ENCODE peak calls at places on chromosomes 6 and 20, in four cellular contexts. C, P, W and Z are unnamed samples.

GRCh38 chr6:3850451-3851203 is 1.5 kb downstream of the FAM50B start:
- DNase-seq in W (no peak), P (peak), C (no peak), Z (no peak)

GRCh38 chr6:121285041-121285440 is 49.2 kb downstream of the TBC1D32 start:
- DNase-seq in W (no peak), C (no peak), P (no peak), Z (no peak)

GRCh38 chr6:165746331-165746730 is 83.3 kb upstream of the PDE10A start:
- DNase-seq in P (no peak), C (no peak), W (no peak), Z (no peak)

GRCh38 chr20:38057351-38057972 is 23.9 kb downstream of the RPRD1B start:
- DNase-seq in W (peak), P (no peak), C (peak), Z (peak)

GRCh38 chr20:11195899-11196558 is 522.2 kb upstream of the JAG1 start:
- DNase-seq in P (no peak), C (no peak), W (no peak), Z (no peak)

GRCh38 chr20:23161244-23161875 is 75.2 kb upstream of the CD93 start:
- DNase-seq in W (peak), P (no peak), C (no peak), Z (no peak)

GRCh38 chr6:28814032-28814976 is 109.5 kb downstream of the TRIM27 start:
- DNase-seq in W (no peak), C (no peak), P (no peak), Z (peak)

GRCh38 chr20:59817846-59818245 is 115.6 kb downstream of the SYCP2 start:
- DNase-seq in C (no peak), W (no peak), P (no peak), Z (no peak)

GRCh38 chr6:139605350-139605749 is 230.9 kb upstream of the CITED2 start:
- DNase-seq in P (no peak), C (no peak), W (no peak), Z (no peak)

GRCh38 chr6:89154131-89154530 is 8.3 kb downstream of the PM20D2 start:
- DNase-seq in P (no peak), W (no peak), C (no peak), Z (no peak)

GRCh38 chr6:45803071-45803470 is 212.6 kb downstream of the CLIC5 start:
- DNase-seq in C (no peak), W (no peak), P (no peak), Z (no peak)

GRCh38 chr20:13771853-13772453 is 12.8 kb downstream of the ESF1 start:
- DNase-seq in W (no peak), C (peak), P (no peak), Z (no peak)

GRCh38 chr20:50904067-50904570 is 27.1 kb downstream of the ADNP start:
- DNase-seq in C (no peak), W (no peak), P (no peak), Z (no peak)

GRCh38 chr6:147735924-147736323 is 227.4 kb downstream of the SAMD5 start:
- DNase-seq in W (no peak), P (no peak), C (no peak), Z (no peak)

GRCh38 chr6:13302751-13303667 is 25.3 kb downstream of the TBC1D7 start:
- DNase-seq in P (peak), C (peak), W (peak), Z (no peak)

GRCh38 chr6:38234141-38234540 is 405.6 kb downstream of the BTBD9 start:
- DNase-seq in P (no peak), W (no peak), C (no peak), Z (no peak)

GRCh38 chr6:81766482-81767069 is 14.1 kb upstream of the TENT5A start:
- DNase-seq in P (no peak), W (no peak), C (peak), Z (no peak)

GRCh38 chr6:26195924-26196845 is 109.0 kb downstream of the HFE start:
- DNase-seq in C (peak), W (no peak), P (no peak), Z (no peak)

GRCh38 chr6:26194774-26195375 is 107.6 kb downstream of the HFE start:
- DNase-seq in P (no peak), W (no peak), C (no peak), Z (no peak)

GRCh38 chr6:26194329-26194701 is 107.1 kb downstream of the HFE start:
- DNase-seq in C (no peak), P (no peak), W (no peak), Z (no peak)

GRCh38 chr6:26196846-26197683 is 109.8 kb downstream of the HFE start:
- DNase-seq in C (peak), W (peak), P (peak), Z (no peak)

GRCh38 chr6:26195376-26195923 is 108.2 kb downstream of the HFE start:
- DNase-seq in C (peak), W (peak), P (peak), Z (no peak)
- TF ChIP-seq SP1 in C (peak), W (peak), P (peak), Z (no peak)

GRCh38 chr6:124490123-124490522 is 472.1 kb upstream of the RNF217 start:
- DNase-seq in C (no peak), W (no peak), P (no peak), Z (no peak)

GRCh38 chr6:124482071-124482491 is 480.2 kb upstream of the RNF217 start:
- DNase-seq in C (no peak), W (no peak), P (no peak), Z (no peak)

DNA sequence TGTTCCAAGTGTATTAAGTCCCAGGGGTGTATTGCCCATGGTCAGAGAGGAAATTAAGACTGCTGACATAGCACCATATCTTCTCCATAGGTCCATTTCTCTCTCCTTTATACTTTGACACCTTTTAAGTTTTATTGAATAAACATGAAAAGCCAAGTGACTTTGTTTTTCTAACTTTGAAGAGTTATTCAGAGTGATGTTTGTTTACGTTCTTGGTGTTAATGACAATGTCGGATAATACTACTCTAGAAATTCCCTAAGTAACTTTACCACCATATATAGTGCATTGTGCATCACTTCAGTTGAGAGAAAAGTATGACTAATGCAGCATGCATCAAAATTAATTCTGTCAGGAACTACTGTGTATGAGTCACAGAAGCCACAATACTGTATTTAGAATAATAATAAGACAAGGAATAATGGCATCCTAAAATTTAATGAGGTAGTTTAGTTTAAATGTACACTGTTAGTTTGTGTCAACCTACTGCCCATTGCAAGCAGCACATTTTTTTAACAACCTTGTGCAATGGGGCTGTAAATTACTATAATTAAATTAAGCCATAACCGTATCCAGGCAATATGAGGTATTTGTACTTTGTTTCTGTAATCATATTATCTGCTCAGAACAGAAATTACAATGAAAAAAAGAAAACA is 474.3 kb upstream of the RNF217 start:
- DNase-seq in W (no peak), C (no peak), P (no peak), Z (no peak)
- TF ChIP-seq FOXM1 in W (no peak), C (no peak), P (no peak), Z (no peak)

GRCh38 chr20:8385247-8385646 is 253.2 kb downstream of the PLCB1 start:
- DNase-seq in C (no peak), P (no peak), W (no peak), Z (no peak)
- TF ChIP-seq SP1 in C (no peak), P (no peak), W (no peak), Z (no peak)

GRCh38 chr6:42193491-42193894 is 1.3 kb downstream of the GUCA1B start:
- DNase-seq in P (no peak), C (no peak), W (peak), Z (no peak)
- TF ChIP-seq FOXM1 in P (no peak), C (no peak), W (no peak), Z (no peak)

DNA sequence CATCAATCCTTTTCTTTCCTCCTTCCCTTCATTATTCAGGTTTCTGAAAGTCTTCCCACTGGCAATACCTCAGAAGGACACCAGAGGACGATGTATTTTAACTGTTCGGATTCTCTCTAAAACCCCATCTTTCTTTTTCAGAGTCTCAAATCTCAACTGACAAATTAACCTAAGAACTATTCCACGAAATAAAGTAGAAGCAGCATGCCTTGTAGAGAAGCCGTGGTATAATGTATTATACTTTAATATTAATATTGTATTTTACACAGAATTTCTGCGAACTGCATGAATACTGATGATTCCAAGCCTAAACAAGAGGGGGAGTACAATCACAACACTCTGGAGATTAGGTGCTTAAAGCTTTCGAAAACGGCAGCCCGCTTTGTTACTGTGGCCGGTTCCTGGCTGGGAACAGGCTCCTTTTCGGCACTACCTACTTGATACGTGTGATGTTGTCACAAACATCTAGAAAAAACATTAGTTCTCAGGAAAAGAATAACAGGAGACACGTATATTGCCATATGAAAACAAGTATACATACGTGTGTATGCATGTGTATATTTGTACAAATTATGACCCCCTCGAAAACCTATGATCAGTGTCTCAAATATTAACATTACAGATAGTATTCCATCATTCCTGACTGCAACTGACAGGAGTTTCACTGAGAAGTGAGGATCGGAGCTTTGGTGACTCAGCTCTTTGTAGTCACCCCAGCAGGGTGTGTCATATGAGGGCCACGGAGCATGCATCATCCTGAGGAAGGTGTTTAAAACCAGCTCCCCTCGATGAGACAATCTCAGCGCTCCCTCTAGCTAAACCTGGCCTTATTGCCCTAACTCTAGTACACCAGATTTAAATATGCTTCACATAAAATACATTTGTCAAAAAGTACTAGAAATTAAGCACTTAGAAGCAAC is 319.7 kb upstream of the TCF21 start:
- DNase-seq in P (no peak), C (peak), W (peak), Z (peak)
- TF ChIP-seq SP1 in P (no peak), C (no peak), W (no peak), Z (no peak)

GRCh38 chr6:29984992-29985391 is 42.7 kb downstream of the HLA-A start:
- DNase-seq in C (no peak), P (no peak), W (no peak), Z (no peak)

GRCh38 chr6:29977425-29977727 is 35.0 kb downstream of the HLA-A start:
- DNase-seq in C (no peak), P (no peak), W (no peak), Z (no peak)

GRCh38 chr6:29984232-29984631 is 41.9 kb downstream of the HLA-A start:
- DNase-seq in P (no peak), C (no peak), W (no peak), Z (no peak)

GRCh38 chr6:29980501-29980900 is 38.2 kb downstream of the HLA-A start:
- DNase-seq in C (no peak), P (no peak), W (no peak), Z (no peak)

GRCh38 chr6:29981211-29981812 is 39.0 kb downstream of the HLA-A start:
- DNase-seq in W (no peak), P (no peak), C (no peak), Z (no peak)
- TF ChIP-seq FOXM1 in W (no peak), P (no peak), C (no peak), Z (no peak)

DNA sequence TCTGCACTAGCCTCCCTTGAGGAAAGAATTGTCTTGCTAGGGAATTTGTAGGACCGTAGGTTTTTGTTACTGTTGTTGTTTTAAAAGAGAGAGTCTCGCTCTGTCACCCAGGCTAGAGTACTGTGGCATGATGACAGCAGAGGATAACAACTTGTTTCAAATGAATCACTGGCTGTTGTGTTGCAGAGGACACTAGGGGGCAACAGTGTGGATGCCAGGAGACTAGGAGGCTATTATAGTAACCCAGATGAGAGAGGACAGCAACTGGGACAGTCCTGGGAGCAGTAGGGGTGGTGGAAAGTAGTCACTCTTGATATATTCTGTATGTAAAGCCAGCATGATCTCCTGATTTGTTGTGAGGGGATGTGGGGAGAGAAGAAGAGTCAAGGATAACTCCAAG is 41.8 kb upstream of the LAMA4 start:
- DNase-seq in C (peak), W (no peak), P (no peak), Z (peak)
- TF ChIP-seq SP1 in C (no peak), W (no peak), P (no peak), Z (no peak)

DNA sequence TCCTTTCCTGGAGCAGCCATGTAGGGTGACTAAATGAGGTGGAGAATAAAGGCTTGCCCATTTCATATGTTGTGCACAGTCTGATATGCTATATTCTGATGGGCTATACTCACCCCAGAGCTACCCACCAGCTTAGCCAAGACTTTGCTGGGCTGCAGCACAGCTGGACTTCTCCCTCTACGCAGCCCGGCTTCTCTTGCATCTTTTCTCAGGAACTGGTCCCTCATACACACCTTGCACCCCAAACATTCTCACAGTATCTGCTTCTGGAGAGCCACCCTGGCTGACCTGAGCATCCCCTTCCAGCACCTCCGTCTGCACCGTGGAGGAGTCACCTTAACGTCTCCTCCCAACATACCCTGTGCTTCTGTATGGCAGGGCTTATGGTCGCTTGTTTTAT is 150.8 kb upstream of the PMEPA1 start:
- DNase-seq in W (no peak), P (no peak), C (no peak), Z (no peak)
- TF ChIP-seq FOXM1 in W (no peak), P (no peak), C (no peak), Z (no peak)

GRCh38 chr20:25248501-25249172 is 752 bp downstream of the PYGB start:
- DNase-seq in W (peak), P (no peak), C (no peak), Z (peak)
- TF ChIP-seq SP1 in W (no peak), P (no peak), C (no peak), Z (no peak)

GRCh38 chr6:5151295-5151954 is 66.3 kb downstream of the PPP1R3G start:
- DNase-seq in C (no peak), P (no peak), W (no peak), Z (no peak)
- TF ChIP-seq FOXM1 in C (no peak), P (no peak), W (no peak), Z (no peak)